ENCODE peak calls at places on chromosomes 16 and 17, in four cellular contexts. V is non-pigmented ciliary epithelial cell; U is CD4-positive, alpha-beta T cell; X is T47D. T is an unnamed sample.
A peak's percentile ranks its signal among the peaks of the same experiment; 100 is the strongest.

GRCh38 chr17:75367312-75367711 is 38.2 kb downstream of the GRB2 start:
- DNase-seq in X (no peak), U (no peak), V (no peak), T (peak; percentile 81)

GRCh38 chr17:79255046-79255445 is 180.4 kb downstream of the ENGASE start:
- DNase-seq in U (no peak), X (no peak), V (no peak), T (no peak)

GRCh38 chr16:56931253-56931768 is 631 bp upstream of the HERPUD1 start:
- DNase-seq in U (no peak), X (no peak), V (no peak), T (no peak)

GRCh38 chr17:74239169-74239568 is 25.8 kb downstream of the TTYH2 start:
- DNase-seq in V (no peak), U (no peak), X (no peak), T (peak; percentile 1)

GRCh38 chr16:25493136-25493811 is 198.5 kb upstream of the HS3ST4 start:
- DNase-seq in U (no peak), V (no peak), X (no peak), T (no peak)

GRCh38 chr16:75029854-75030253 is 31.0 kb downstream of the ZNRF1 start:
- DNase-seq in V (no peak), X (peak; percentile 95), U (no peak), T (peak; percentile 88)

GRCh38 chr17:14359251-14359939 is 58.5 kb downstream of the HS3ST3B1 start:
- DNase-seq in U (no peak), V (no peak), X (no peak), T (no peak)

GRCh38 chr17:18988546-18989173 is 15.9 kb downstream of the FAM83G start:
- DNase-seq in X (no peak), U (no peak), V (no peak), T (no peak)

GRCh38 chr17:82911822-82912221 is 72.0 kb upstream of the ZNF750 start:
- DNase-seq in V (no peak), U (no peak), X (no peak), T (no peak)

GRCh38 chr17:35932576-35932975 is 2.0 kb upstream of the RDM1 start:
- DNase-seq in U (no peak), V (no peak), X (no peak), T (no peak)

T was measured in ELR.